ENCODE peak calls at places on chromosome 9, in five cellular contexts. B is upper lobe of left lung, P is HCT116, Y is NB4, D is spleen. G is an unnamed sample.

GRCh38 chr9:135887585-135888050 is 19.7 kb downstream of the CAMSAP1 start:
- DNase-seq in B (no peak), P (no peak), Y (peak; percentile 96), D (peak; percentile 85), G (no peak)

GRCh38 chr9:109721021-109721420 is 59.0 kb upstream of the PALM2AKAP2 start:
- DNase-seq in B (no peak), P (no peak), Y (no peak), D (no peak), G (no peak)

GRCh38 chr9:22165144-22165543 is 156.0 kb upstream of the CDKN2B start:
- DNase-seq in B (no peak), P (no peak), Y (no peak), D (no peak), G (no peak)

GRCh38 chr9:42852133-42852532 is 668.7 kb downstream of the SPATA31A6 start:
- DNase-seq in B (peak; percentile 23), P (no peak), Y (peak; percentile 15), D (no peak), G (peak; percentile 26)

GRCh38 chr9:119986205-119986604 is 593.8 kb downstream of the CDK5RAP2 start:
- DNase-seq in B (no peak), P (no peak), Y (no peak), D (no peak), G (no peak)

GRCh38 chr9:99052849-99053715 is 51.8 kb upstream of the TGFBR1 start:
- DNase-seq in B (no peak), P (no peak), Y (peak; percentile 88), D (no peak), G (no peak)

GRCh38 chr9:2722715-2723114 is 5.4 kb downstream of the KCNV2 start:
- DNase-seq in B (no peak), P (no peak), Y (peak; percentile 31), D (no peak), G (no peak)

GRCh38 chr9:131917009-131917408 is 162.7 kb downstream of the MED27 start:
- DNase-seq in B (no peak), P (no peak), Y (no peak), D (no peak), G (no peak)

GRCh38 chr9:76534031-76534430 is 75.0 kb downstream of the GCNT1 start:
- DNase-seq in B (no peak), P (no peak), Y (no peak), D (no peak), G (no peak)

GRCh38 chr9:12843735-12844134 is 68.9 kb downstream of the LURAP1L start:
- DNase-seq in B (no peak), P (no peak), Y (no peak), D (no peak), G (no peak)

GRCh38 chr9:7402704-7403389 is 396.7 kb downstream of the DMAC1 start:
- DNase-seq in B (no peak), P (no peak), Y (no peak), D (no peak), G (no peak)

GRCh38 chr9:94081435-94081834 is 2.8 kb upstream of the PTPDC1 start:
- DNase-seq in B (no peak), P (no peak), Y (no peak), D (no peak), G (no peak)

GRCh38 chr9:130886981-130887380 is 9.6 kb downstream of the QRFP start:
- DNase-seq in B (no peak), P (no peak), Y (no peak), D (peak; percentile 56), G (no peak)

GRCh38 chr9:84397822-84398221 is 57.3 kb upstream of the SLC28A3 start:
- DNase-seq in B (no peak), P (no peak), Y (no peak), D (no peak), G (peak; percentile 83)

GRCh38 chr9:18379073-18379811 is 94.7 kb upstream of the ADAMTSL1 start:
- DNase-seq in B (no peak), P (no peak), Y (no peak), D (no peak), G (no peak)

GRCh38 chr9:86052556-86053468 is 46.5 kb downstream of the GOLM1 start:
- DNase-seq in B (no peak), P (no peak), Y (no peak), D (no peak), G (no peak)

DNA sequence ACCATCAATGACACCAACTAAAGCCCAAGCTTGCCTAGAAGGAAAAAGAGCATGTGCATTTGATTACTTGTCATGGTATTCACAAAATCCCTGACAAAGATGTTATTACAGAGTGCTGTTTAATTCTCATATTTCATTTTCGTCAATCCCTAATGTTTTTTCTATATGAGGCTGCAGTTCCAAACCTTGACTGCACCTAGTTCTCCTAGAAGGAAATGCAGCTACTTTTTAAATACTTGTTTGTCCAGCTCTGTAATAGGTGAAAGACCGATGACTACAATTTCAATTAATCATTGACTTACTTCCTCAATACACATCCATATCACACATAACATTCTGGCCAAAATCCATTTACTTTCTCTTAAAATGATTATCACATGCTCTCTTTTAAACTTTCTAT is 28.1 kb downstream of the CEMIP2 start:
- DNase-seq in B (no peak), P (no peak), Y (no peak), D (no peak), G (no peak)
- TF ChIP-seq POLR2A in B (no peak), P (no peak), Y (no peak), D (no peak), G (no peak)

GRCh38 chr9:137352511-137353222 is 50.6 kb upstream of the NRARP start:
- DNase-seq in B (no peak), P (no peak), Y (no peak), D (no peak), G (no peak)

GRCh38 chr9:137349471-137350033 is 47.5 kb upstream of the NRARP start:
- DNase-seq in B (no peak), P (no peak), Y (no peak), D (no peak), G (no peak)

GRCh38 chr9:137351781-137352501 is 49.9 kb upstream of the NRARP start:
- DNase-seq in B (no peak), P (no peak), Y (no peak), D (no peak), G (no peak)

GRCh38 chr9:137348781-137349470 is 46.9 kb upstream of the NRARP start:
- DNase-seq in B (no peak), P (no peak), Y (no peak), D (no peak), G (no peak)

DNA sequence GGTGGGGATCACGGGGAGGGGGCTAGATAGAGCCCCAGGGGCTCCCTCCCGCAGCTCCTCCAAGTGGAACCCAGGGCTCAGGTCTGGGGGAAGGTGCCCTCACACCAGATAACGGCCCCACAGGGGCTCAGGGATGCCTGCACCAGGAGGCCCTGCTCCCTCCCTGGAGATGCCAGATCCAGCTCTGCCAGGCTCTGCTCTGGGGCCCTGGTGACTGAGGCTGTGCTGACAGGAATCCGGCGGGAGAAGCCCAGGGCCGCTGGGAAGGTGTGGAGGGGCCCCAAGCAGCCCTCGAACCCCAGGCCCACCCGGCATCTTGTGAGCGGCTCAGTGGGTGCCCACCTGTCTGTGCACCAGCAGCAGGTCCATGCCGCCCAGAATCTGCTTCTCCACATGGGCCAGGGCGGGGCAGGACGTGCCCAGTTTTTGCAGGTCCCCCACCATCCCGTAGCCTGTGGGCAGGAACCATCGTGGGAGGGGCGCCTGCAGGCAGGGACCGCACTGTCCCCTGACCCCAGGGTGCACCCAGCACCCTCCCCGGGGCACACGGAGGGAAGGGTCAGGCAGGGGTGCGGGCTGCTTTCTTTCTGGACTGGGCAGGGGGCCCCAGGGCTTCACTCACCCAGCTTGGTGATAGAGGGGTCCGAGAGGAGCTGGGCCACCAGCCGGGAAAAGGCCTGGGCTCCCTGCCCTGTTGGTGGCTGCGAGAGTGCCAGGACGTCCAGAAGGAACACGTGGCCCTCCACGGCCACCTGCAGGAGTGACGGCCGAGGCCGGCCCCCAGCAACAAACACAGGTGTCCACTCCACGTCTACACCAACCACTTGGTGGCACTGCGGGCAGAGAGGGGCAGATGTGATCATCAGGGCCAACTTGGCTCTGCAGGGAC is 48.9 kb upstream of the NRARP start:
- DNase-seq in B (no peak), P (no peak), Y (no peak), D (no peak), G (no peak)
- TF ChIP-seq POLR2A in B (no peak), P (no peak), Y (no peak), D (no peak), G (no peak)

GRCh38 chr9:127979015-127979332 is 1.8 kb downstream of the EEIG1 start:
- DNase-seq in B (no peak), P (no peak), Y (no peak), D (no peak), G (no peak)

GRCh38 chr9:127980706-127981558 is at the start of gene EEIG1:
- DNase-seq in B (peak; percentile 96), P (peak; percentile 61), Y (peak; percentile 95), D (peak; percentile 99), G (peak; percentile 97)

GRCh38 chr9:127981559-127982121 is 851 bp upstream of the EEIG1 start:
- DNase-seq in B (no peak), P (no peak), Y (no peak), D (no peak), G (no peak)

GRCh38 chr9:127979333-127980055 is 1.3 kb downstream of the EEIG1 start:
- DNase-seq in B (peak; percentile 61), P (no peak), Y (peak; percentile 56), D (peak; percentile 87), G (peak; percentile 81)

DNA sequence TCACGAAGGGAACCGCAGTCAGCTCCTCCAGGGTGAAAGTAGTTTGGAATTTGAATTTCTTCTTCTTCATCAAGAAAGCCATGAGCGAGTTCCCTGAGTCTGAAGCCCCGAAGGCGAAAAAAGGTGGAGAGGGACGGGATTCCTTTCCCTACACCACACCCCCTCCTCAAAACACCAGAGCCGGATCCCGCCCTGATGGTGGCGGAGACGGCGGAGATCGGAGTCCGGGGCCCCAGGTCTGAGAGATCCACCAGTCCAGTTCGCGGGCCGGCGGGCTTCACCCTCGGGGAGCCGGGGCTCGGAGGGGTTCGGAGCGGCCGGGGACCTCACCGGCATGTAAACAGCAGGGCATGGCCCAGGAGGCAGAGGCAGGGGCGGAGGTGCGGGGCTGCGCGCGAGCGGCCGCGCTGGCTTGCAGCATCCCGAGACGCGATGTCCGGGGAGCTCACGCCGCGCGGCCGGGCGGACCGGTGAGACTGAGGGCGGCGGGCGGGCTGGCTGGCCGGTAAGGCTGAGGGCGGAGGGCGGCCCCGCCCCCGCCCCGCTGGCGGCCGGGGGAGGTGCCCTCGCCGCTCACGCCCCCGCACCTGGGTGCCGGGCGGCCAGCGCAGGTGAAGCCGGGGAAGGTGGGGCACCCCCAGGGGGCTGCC is 608 bp downstream of the EEIG1 start:
- DNase-seq in B (peak; percentile 78), P (no peak), Y (peak; percentile 47), D (peak; percentile 92), G (no peak)
- TF ChIP-seq POLR2A in B (peak; percentile 25), P (no peak), Y (no peak), D (no peak), G (peak; percentile 36)

DNA sequence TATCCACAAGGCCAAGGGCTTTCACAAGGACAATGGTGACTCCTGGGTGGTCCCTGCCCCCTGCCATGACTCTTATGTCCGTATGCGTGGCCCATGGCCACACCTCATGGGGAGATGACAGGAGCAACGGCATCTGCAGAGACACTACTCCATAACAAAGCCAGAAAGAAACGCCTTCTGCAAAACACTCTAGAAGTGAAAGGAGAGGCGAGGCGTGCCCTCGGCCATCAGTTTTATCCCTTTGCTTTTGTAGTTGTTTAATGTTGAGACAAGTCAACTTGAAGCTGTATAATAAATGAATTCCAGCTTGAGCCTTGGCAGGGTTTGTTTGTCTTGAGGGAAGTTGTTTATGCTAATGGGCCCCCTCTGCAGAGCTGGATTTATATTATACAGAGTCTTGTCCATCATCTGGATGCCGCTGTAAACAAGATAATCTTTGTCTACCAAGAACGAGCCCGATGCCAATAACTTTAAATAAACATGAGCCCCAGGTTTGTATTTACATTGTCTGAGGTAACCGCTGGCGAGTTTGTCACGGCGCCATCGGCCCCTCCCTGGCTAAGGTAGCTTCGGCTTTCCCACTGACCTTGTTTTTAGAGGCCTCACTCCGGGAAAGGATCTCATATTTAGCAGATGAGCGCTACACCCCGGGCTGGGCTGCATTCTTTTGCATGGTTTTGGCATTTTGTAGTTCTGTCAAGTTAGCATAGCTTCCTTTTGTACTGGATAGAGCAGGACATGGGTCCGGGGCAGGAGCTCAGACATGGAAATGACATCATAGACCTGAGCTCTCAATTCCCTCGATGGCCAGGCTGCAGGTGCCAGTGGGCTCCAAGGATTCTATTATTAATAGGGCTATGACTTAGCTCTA is 165.3 kb downstream of the ERCC6L2 start:
- DNase-seq in B (no peak), P (no peak), Y (no peak), D (no peak), G (no peak)
- TF ChIP-seq POLR2A in B (no peak), P (no peak), Y (no peak), D (no peak), G (no peak)

G was measured in H54.